ENCODE peak calls at places on chromosome 21, in eight cellular contexts. One of them, this sample, is unnamed.

GRCh38 chr21:37560385-37560784 is 193.8 kb downstream of the DYRK1A start:
- DNase-seq in AG10803: no peak
- DNase-seq in non-pigmented ciliary epithelial cell: no peak
- DNase-seq in NB4: no peak
- DNase-seq in hippocampal formation: no peak
- DNase-seq in tibial artery: no peak
- DNase-seq in T-helper 9 cell: no peak
- DNase-seq in cardiac fibroblast: no peak
- DNase-seq in this sample: no peak

GRCh38 chr21:40208960-40209359 is 341.7 kb downstream of the PCP4 start:
- DNase-seq in AG10803: no peak
- DNase-seq in T-helper 9 cell: no peak
- DNase-seq in hippocampal formation: no peak
- DNase-seq in cardiac fibroblast: no peak
- DNase-seq in NB4: no peak
- DNase-seq in non-pigmented ciliary epithelial cell: no peak
- DNase-seq in tibial artery: no peak
- DNase-seq in this sample: no peak

GRCh38 chr21:44466996-44467858 is 11.9 kb downstream of the LRRC3 start:
- DNase-seq in hippocampal formation: no peak
- DNase-seq in cardiac fibroblast: no peak
- DNase-seq in T-helper 9 cell: no peak
- DNase-seq in NB4: no peak
- DNase-seq in AG10803: no peak
- DNase-seq in tibial artery: no peak
- DNase-seq in non-pigmented ciliary epithelial cell: no peak
- DNase-seq in this sample: no peak

GRCh38 chr21:34812510-34813265 is 143.9 kb downstream of the CLIC6 start:
- DNase-seq in AG10803: peak
- DNase-seq in tibial artery: no peak
- DNase-seq in cardiac fibroblast: peak
- DNase-seq in NB4: no peak
- DNase-seq in T-helper 9 cell: no peak
- DNase-seq in non-pigmented ciliary epithelial cell: peak
- DNase-seq in hippocampal formation: no peak
- DNase-seq in this sample: peak

GRCh38 chr21:40952551-40953330 is 105.8 kb upstream of the DSCAM start:
- DNase-seq in tibial artery: no peak
- DNase-seq in cardiac fibroblast: no peak
- DNase-seq in hippocampal formation: no peak
- DNase-seq in T-helper 9 cell: no peak
- DNase-seq in non-pigmented ciliary epithelial cell: no peak
- DNase-seq in AG10803: no peak
- DNase-seq in NB4: no peak
- DNase-seq in this sample: no peak

GRCh38 chr21:37435120-37435519 is 68.5 kb downstream of the DYRK1A start:
- DNase-seq in hippocampal formation: peak
- DNase-seq in cardiac fibroblast: peak
- DNase-seq in non-pigmented ciliary epithelial cell: peak
- DNase-seq in T-helper 9 cell: no peak
- DNase-seq in AG10803: peak
- DNase-seq in tibial artery: peak
- DNase-seq in NB4: peak
- DNase-seq in this sample: peak

GRCh38 chr21:45987121-45987711 is 5.6 kb downstream of the COL6A1 start:
- DNase-seq in non-pigmented ciliary epithelial cell: no peak
- DNase-seq in tibial artery: peak
- DNase-seq in T-helper 9 cell: no peak
- DNase-seq in cardiac fibroblast: no peak
- DNase-seq in hippocampal formation: no peak
- DNase-seq in NB4: no peak
- DNase-seq in AG10803: no peak
- DNase-seq in this sample: no peak

GRCh38 chr21:45545691-45546531 is 3.7 kb upstream of the SLC19A1 start:
- DNase-seq in tibial artery: no peak
- DNase-seq in cardiac fibroblast: no peak
- DNase-seq in non-pigmented ciliary epithelial cell: no peak
- DNase-seq in AG10803: no peak
- DNase-seq in NB4: no peak
- DNase-seq in hippocampal formation: no peak
- DNase-seq in T-helper 9 cell: no peak
- DNase-seq in this sample: no peak

GRCh38 chr21:45011426-45011825 is 63.0 kb upstream of the ADARB1 start:
- DNase-seq in NB4: no peak
- DNase-seq in non-pigmented ciliary epithelial cell: no peak
- DNase-seq in hippocampal formation: no peak
- DNase-seq in cardiac fibroblast: no peak
- DNase-seq in tibial artery: no peak
- DNase-seq in T-helper 9 cell: no peak
- DNase-seq in AG10803: no peak
- DNase-seq in this sample: no peak

GRCh38 chr21:45971487-45972352 is 9.8 kb upstream of the COL6A1 start:
- DNase-seq in hippocampal formation: no peak
- DNase-seq in NB4: no peak
- DNase-seq in T-helper 9 cell: no peak
- DNase-seq in AG10803: peak
- DNase-seq in non-pigmented ciliary epithelial cell: no peak
- DNase-seq in cardiac fibroblast: peak
- DNase-seq in tibial artery: peak
- DNase-seq in this sample: peak

GRCh38 chr21:21897275-21897883 is 899.2 kb downstream of the NCAM2 start:
- DNase-seq in non-pigmented ciliary epithelial cell: no peak
- DNase-seq in AG10803: peak
- DNase-seq in cardiac fibroblast: peak
- DNase-seq in T-helper 9 cell: no peak
- DNase-seq in tibial artery: no peak
- DNase-seq in hippocampal formation: no peak
- DNase-seq in NB4: no peak
- DNase-seq in this sample: peak

GRCh38 chr21:45391743-45392079 is 13.3 kb upstream of the COL18A1 start:
- DNase-seq in non-pigmented ciliary epithelial cell: no peak
- DNase-seq in cardiac fibroblast: no peak
- DNase-seq in AG10803: no peak
- DNase-seq in NB4: no peak
- DNase-seq in hippocampal formation: no peak
- DNase-seq in T-helper 9 cell: no peak
- DNase-seq in tibial artery: no peak
- DNase-seq in this sample: no peak

GRCh38 chr21:33402011-33402979 is 918 bp upstream of the IFNGR2 start:
- DNase-seq in T-helper 9 cell: no peak
- DNase-seq in NB4: peak
- DNase-seq in non-pigmented ciliary epithelial cell: no peak
- DNase-seq in AG10803: peak
- DNase-seq in hippocampal formation: peak
- DNase-seq in cardiac fibroblast: peak
- DNase-seq in tibial artery: peak
- DNase-seq in this sample: peak

GRCh38 chr21:43880111-43880985 is 15.3 kb downstream of the AGPAT3 start:
- DNase-seq in hippocampal formation: no peak
- DNase-seq in tibial artery: no peak
- DNase-seq in non-pigmented ciliary epithelial cell: no peak
- DNase-seq in cardiac fibroblast: peak
- DNase-seq in T-helper 9 cell: no peak
- DNase-seq in AG10803: peak
- DNase-seq in NB4: peak
- DNase-seq in this sample: peak

GRCh38 chr21:43778469-43779335 is 2.6 kb upstream of the CSTB start:
- DNase-seq in non-pigmented ciliary epithelial cell: no peak
- DNase-seq in T-helper 9 cell: no peak
- DNase-seq in tibial artery: no peak
- DNase-seq in NB4: peak
- DNase-seq in hippocampal formation: no peak
- DNase-seq in AG10803: no peak
- DNase-seq in cardiac fibroblast: peak
- DNase-seq in this sample: no peak

GRCh38 chr21:37710555-37711293 is 205.5 kb downstream of the KCNJ6 start:
- DNase-seq in NB4: no peak
- DNase-seq in hippocampal formation: no peak
- DNase-seq in T-helper 9 cell: no peak
- DNase-seq in AG10803: peak
- DNase-seq in tibial artery: no peak
- DNase-seq in cardiac fibroblast: peak
- DNase-seq in non-pigmented ciliary epithelial cell: no peak
- DNase-seq in this sample: no peak

GRCh38 chr21:34705032-34705431 is 36.2 kb downstream of the CLIC6 start:
- DNase-seq in NB4: no peak
- DNase-seq in T-helper 9 cell: no peak
- DNase-seq in tibial artery: no peak
- DNase-seq in cardiac fibroblast: no peak
- DNase-seq in non-pigmented ciliary epithelial cell: no peak
- DNase-seq in hippocampal formation: no peak
- DNase-seq in AG10803: no peak
- DNase-seq in this sample: peak

GRCh38 chr21:19321688-19322087 is 918.1 kb upstream of the TMPRSS15 start:
- DNase-seq in hippocampal formation: no peak
- DNase-seq in AG10803: no peak
- DNase-seq in NB4: no peak
- DNase-seq in tibial artery: no peak
- DNase-seq in non-pigmented ciliary epithelial cell: no peak
- DNase-seq in cardiac fibroblast: no peak
- DNase-seq in T-helper 9 cell: no peak
- DNase-seq in this sample: no peak

GRCh38 chr21:29077651-29078090 is 4.2 kb upstream of the CCT8 start:
- DNase-seq in hippocampal formation: no peak
- DNase-seq in non-pigmented ciliary epithelial cell: no peak
- DNase-seq in cardiac fibroblast: peak
- DNase-seq in NB4: no peak
- DNase-seq in T-helper 9 cell: no peak
- DNase-seq in AG10803: peak
- DNase-seq in tibial artery: no peak
- DNase-seq in this sample: peak

GRCh38 chr21:37483776-37484175 is 117.2 kb downstream of the DYRK1A start:
- DNase-seq in non-pigmented ciliary epithelial cell: no peak
- DNase-seq in tibial artery: no peak
- DNase-seq in hippocampal formation: no peak
- DNase-seq in cardiac fibroblast: no peak
- DNase-seq in NB4: no peak
- DNase-seq in T-helper 9 cell: no peak
- DNase-seq in AG10803: no peak
- DNase-seq in this sample: no peak

GRCh38 chr21:36204980-36205379 is 48.4 kb downstream of the DOP1B start:
- DNase-seq in cardiac fibroblast: no peak
- DNase-seq in T-helper 9 cell: no peak
- DNase-seq in NB4: no peak
- DNase-seq in non-pigmented ciliary epithelial cell: no peak
- DNase-seq in tibial artery: no peak
- DNase-seq in hippocampal formation: no peak
- DNase-seq in AG10803: no peak
- DNase-seq in this sample: no peak

GRCh38 chr21:42113926-42114409 is 42.9 kb downstream of the UMODL1 start:
- DNase-seq in hippocampal formation: no peak
- DNase-seq in tibial artery: peak
- DNase-seq in NB4: peak
- DNase-seq in cardiac fibroblast: peak
- DNase-seq in AG10803: peak
- DNase-seq in non-pigmented ciliary epithelial cell: no peak
- DNase-seq in T-helper 9 cell: no peak
- DNase-seq in this sample: peak

This sample was measured in fibroblast of mammary gland.